ENCODE peak calls at places on chromosomes 2 and 18, in ten cellular contexts. K is AG20443; P is Peyer's patch; V is NCI-H2081; O is activated CD4-positive, alpha-beta T cell treated with anti-CD3 and anti-CD28 coated beads for 4 hours; Q is NCI-H1092; G is RPMI8226; I is T-helper 2 cell; M is stimulated activated CD8-positive, alpha-beta memory T cell treated with anti-CD3 and anti-CD28 coated beads, Interleukin-12 subunit alpha, Interleukin-12 subunit beta, amount 100 ng/mL, for 4 hours; W is left lobe of liver. E is an unnamed sample.

GRCh38 chr18:69817335-69817935 is 130.2 kb downstream of the CD226 start:
- DNase-seq in P (no peak), Q (no peak), V (no peak), K (peak; percentile 47), G (no peak), O (no peak), M (no peak), I (no peak), W (no peak), E (no peak)

GRCh38 chr2:620456-621302 is 56.5 kb downstream of the TMEM18 start:
- DNase-seq in M (no peak), O (no peak), P (no peak), W (peak; percentile 24), V (no peak), G (no peak), Q (no peak), K (no peak), I (no peak), E (peak; percentile 43)

GRCh38 chr18:33871363-33872025 is 293.5 kb downstream of the ASXL3 start:
- DNase-seq in O (no peak), I (no peak), V (no peak), Q (no peak), P (no peak), W (no peak), G (no peak), K (no peak), M (no peak), E (no peak)

GRCh38 chr2:59882822-59883221 is 670.6 kb downstream of the BCL11A start:
- DNase-seq in I (no peak), Q (no peak), V (no peak), O (no peak), M (no peak), P (no peak), W (no peak), K (no peak), G (no peak), E (no peak)

GRCh38 chr2:220966636-220967035 is 605.5 kb downstream of the EPHA4 start:
- DNase-seq in P (no peak), M (no peak), W (no peak), Q (no peak), G (no peak), V (no peak), O (no peak), I (no peak), K (peak; percentile 75), E (no peak)

GRCh38 chr2:184830531-184830930 is 232.2 kb downstream of the ZNF804A start:
- DNase-seq in M (no peak), V (no peak), K (no peak), I (no peak), P (no peak), G (no peak), W (no peak), O (no peak), Q (no peak), E (no peak)

GRCh38 chr2:52070665-52071064 is 1038.7 kb upstream of the NRXN1 start:
- DNase-seq in V (no peak), I (no peak), P (no peak), Q (no peak), W (no peak), K (no peak), M (no peak), O (no peak), G (no peak), E (no peak)

GRCh38 chr2:217204358-217204757 is 344.5 kb upstream of the TNP1 start:
- DNase-seq in G (no peak), W (no peak), Q (no peak), V (no peak), O (no peak), P (no peak), I (no peak), M (no peak), K (no peak), E (no peak)

GRCh38 chr2:11187733-11188132 is 32.5 kb downstream of the SLC66A3 start:
- DNase-seq in P (no peak), K (no peak), M (no peak), V (no peak), I (no peak), G (no peak), Q (no peak), W (no peak), O (no peak), E (no peak)

GRCh38 chr2:170817247-170817998 is 736 bp downstream of the GAD1 start:
- DNase-seq in W (no peak), O (no peak), K (peak; percentile 46), G (no peak), V (peak; percentile 36), P (no peak), Q (no peak), I (no peak), M (no peak), E (peak; percentile 76)

GRCh38 chr2:171723724-171724683 is 36.7 kb downstream of the DYNC1I2 start:
- DNase-seq in P (no peak), Q (peak; percentile 87), K (no peak), I (no peak), G (no peak), W (no peak), M (no peak), O (no peak), V (peak; percentile 97), E (peak; percentile 1)

GRCh38 chr2:150482111-150482510 is 5.4 kb downstream of the RND3 start:
- DNase-seq in O (no peak), Q (no peak), V (no peak), M (no peak), K (no peak), G (no peak), I (no peak), W (no peak), P (no peak), E (no peak)

GRCh38 chr2:102592601-102593000 is 26.8 kb upstream of the SLC9A2 start:
- DNase-seq in M (no peak), O (no peak), G (no peak), V (no peak), I (no peak), K (no peak), Q (no peak), W (no peak), P (no peak), E (no peak)

GRCh38 chr2:226207671-226208070 is 591.9 kb downstream of the IRS1 start:
- DNase-seq in M (no peak), W (no peak), Q (no peak), K (no peak), P (no peak), I (no peak), V (no peak), G (no peak), O (no peak), E (no peak)

GRCh38 chr2:59936031-59936430 is 617.4 kb downstream of the BCL11A start:
- DNase-seq in M (no peak), G (no peak), K (no peak), O (no peak), I (no peak), P (no peak), Q (no peak), W (no peak), V (no peak), E (no peak)

GRCh38 chr2:191678437-191679110 is 638 bp downstream of the NABP1 start:
- DNase-seq in M (peak; percentile 51), O (peak; percentile 75), V (peak; percentile 11), G (peak; percentile 88), Q (no peak), K (peak; percentile 47), I (peak; percentile 46), W (peak; percentile 66), P (peak; percentile 77), E (no peak)

GRCh38 chr2:10525573-10526265 is 77.6 kb upstream of the ODC1 start:
- DNase-seq in Q (no peak), V (no peak), W (no peak), P (no peak), I (no peak), M (no peak), G (no peak), O (no peak), K (no peak), E (no peak)

GRCh38 chr2:120290737-120291136 is 38.1 kb downstream of the RALB start:
- DNase-seq in I (no peak), M (no peak), P (no peak), K (no peak), V (no peak), G (no peak), Q (no peak), O (no peak), W (no peak), E (no peak)

GRCh38 chr2:119173556-119174060 is 15.1 kb upstream of the C1QL2 start:
- DNase-seq in I (no peak), M (no peak), P (no peak), K (no peak), O (no peak), V (no peak), G (no peak), Q (no peak), W (no peak), E (no peak)

GRCh38 chr2:148567716-148568115 is 76.8 kb upstream of the EPC2 start:
- DNase-seq in O (no peak), I (no peak), P (no peak), G (no peak), M (no peak), Q (no peak), K (no peak), V (no peak), W (no peak), E (no peak)

GRCh38 chr2:203951366-203951902 is 14.9 kb downstream of the ICOS start:
- DNase-seq in K (no peak), W (no peak), V (no peak), I (no peak), O (peak; percentile 40), G (peak; percentile 70), Q (no peak), P (peak; percentile 23), M (no peak), E (no peak)

GRCh38 chr2:19111297-19111696 is 247.1 kb downstream of the OSR1 start:
- DNase-seq in K (no peak), G (no peak), V (no peak), I (no peak), P (no peak), W (no peak), O (no peak), M (no peak), Q (no peak), E (no peak)

GRCh38 chr2:239902749-239903201 is 122.4 kb downstream of the NDUFA10 start:
- DNase-seq in M (no peak), Q (no peak), I (no peak), P (no peak), V (no peak), K (no peak), O (no peak), W (no peak), G (no peak), E (peak; percentile 46)

GRCh38 chr18:46771141-46771540 is 14.3 kb upstream of the ST8SIA5 start:
- DNase-seq in Q (peak; percentile 26), W (no peak), P (no peak), K (no peak), O (no peak), I (no peak), V (peak; percentile 67), G (no peak), M (no peak), E (no peak)

GRCh38 chr2:85455552-85456090 is 37.1 kb downstream of the SH2D6 start:
- DNase-seq in W (no peak), K (no peak), M (no peak), V (no peak), O (no peak), Q (no peak), I (no peak), G (no peak), P (no peak), E (no peak)

GRCh38 chr2:111663471-111663951 is 220.5 kb downstream of the ANAPC1 start:
- DNase-seq in W (no peak), K (peak; percentile 25), P (no peak), I (no peak), G (no peak), O (no peak), M (no peak), Q (no peak), V (no peak), E (no peak)

GRCh38 chr2:196113061-196113974 is 44.7 kb upstream of the DNAH7 start:
- DNase-seq in I (no peak), M (no peak), W (no peak), P (no peak), Q (no peak), G (no peak), O (no peak), V (no peak), K (peak; percentile 51), E (no peak)

GRCh38 chr2:12006841-12007240 is 260.4 kb downstream of the LPIN1 start:
- DNase-seq in P (no peak), K (no peak), W (no peak), M (no peak), G (no peak), V (no peak), Q (no peak), I (no peak), O (no peak), E (peak; percentile 49)

E was measured in H1.